ENCODE peak calls at places on chromosomes 13 and 19, in five cellular contexts. U is NCI-H1930, O is EH, K is T-helper 17 cell, I is NCI-H1092. S is an unnamed sample.

GRCh38 chr19:898663-899062 is 5.4 kb downstream of the RNU6-9 start:
- DNase-seq in U (peak), O (no peak), K (no peak), I (no peak), S (no peak)

GRCh38 chr13:80171096-80171495 is 169.8 kb downstream of the SPRY2 start:
- DNase-seq in U (no peak), O (no peak), K (no peak), I (no peak), S (no peak)

GRCh38 chr13:113548171-113548641 is 36.3 kb upstream of the TFDP1 start:
- DNase-seq in U (no peak), O (peak), K (no peak), I (peak), S (peak)

GRCh38 chr19:6724631-6725185 is 4.3 kb upstream of the C3 start:
- DNase-seq in U (no peak), O (no peak), K (no peak), I (no peak), S (no peak)

GRCh38 chr13:111365149-111366005 is 44.9 kb downstream of the TEX29 start:
- DNase-seq in U (no peak), O (no peak), K (no peak), I (no peak), S (no peak)

GRCh38 chr13:112967666-112968379 is 1.2 kb upstream of the MCF2L start:
- DNase-seq in U (no peak), O (no peak), K (no peak), I (no peak), S (peak)

GRCh38 chr19:18701250-18701608 is 17.7 kb downstream of the CRTC1 start:
- DNase-seq in U (no peak), O (no peak), K (no peak), I (no peak), S (no peak)

GRCh38 chr13:48403151-48403631 is 9.7 kb downstream of the LPAR6 start:
- DNase-seq in U (no peak), O (peak), K (no peak), I (no peak), S (no peak)

GRCh38 chr13:35365885-35366284 is 110.6 kb downstream of the MAB21L1 start:
- DNase-seq in U (no peak), O (no peak), K (no peak), I (no peak), S (no peak)